ENCODE peak calls at places on chromosomes 12 and 14, in five cellular contexts. Q, C, A, X and L are unnamed samples.

GRCh38 chr14:106776395-106776983 is 1250.1 kb downstream of the TMEM121 start:
- DNase-seq in X (no peak), Q (no peak), A (no peak), C (no peak), L (no peak)

GRCh38 chr12:42790761-42791151 is 201.2 kb upstream of the PRICKLE1 start:
- DNase-seq in A (no peak), C (no peak), Q (no peak), X (peak), L (no peak)

GRCh38 chr14:97218336-97218712 is 421.1 kb downstream of the VRK1 start:
- DNase-seq in X (no peak), C (peak), Q (no peak), A (no peak), L (no peak)

GRCh38 chr12:94725375-94726168 is 75.2 kb upstream of the TMCC3 start:
- DNase-seq in Q (no peak), A (no peak), X (no peak), C (peak), L (no peak)

GRCh38 chr12:64943686-64944085 is 119.2 kb downstream of the TBC1D30 start:
- DNase-seq in Q (no peak), C (no peak), A (no peak), X (no peak), L (no peak)

GRCh38 chr12:57242691-57243454 is 8.1 kb downstream of the STAC3 start:
- DNase-seq in Q (peak), A (peak), X (no peak), C (peak), L (peak)

GRCh38 chr12:1594045-1594294 is 411 bp downstream of the FBXL14 start:
- DNase-seq in A (peak), X (no peak), C (no peak), Q (peak), L (peak)

GRCh38 chr12:45708363-45708762 is 21.1 kb upstream of the ARID2 start:
- DNase-seq in C (no peak), A (no peak), X (no peak), Q (no peak), L (no peak)

GRCh38 chr12:103680591-103681065 is 93.6 kb downstream of the STAB2 start:
- DNase-seq in C (no peak), X (no peak), A (peak), Q (peak), L (peak)

GRCh38 chr14:105328678-105329390 is 14.3 kb downstream of the PACS2 start:
- DNase-seq in Q (no peak), C (no peak), X (no peak), A (no peak), L (no peak)

GRCh38 chr12:80218925-80219714 is 119.8 kb downstream of the OTOGL start:
- DNase-seq in A (peak), Q (no peak), C (no peak), X (no peak), L (no peak)

GRCh38 chr12:119669744-119670472 is 2.0 kb downstream of the PRKAB1 start:
- DNase-seq in Q (peak), A (no peak), C (no peak), X (no peak), L (no peak)

GRCh38 chr14:23209651-23210423 is 26.4 kb upstream of the SLC7A8 start:
- DNase-seq in Q (no peak), A (no peak), C (no peak), X (no peak), L (no peak)

GRCh38 chr12:60148831-60149230 is 553.0 kb downstream of the SLC16A7 start:
- DNase-seq in X (no peak), Q (no peak), A (no peak), C (no peak), L (no peak)